ENCODE peak calls at places on chromosome 20, in nine cellular contexts. C is A549; A is right lobe of liver; N is SJCRH30; U is CD4-positive, alpha-beta T cell; X is hepatocyte; P is adrenal gland; M is endodermal cell; V is breast epithelium. S is an unnamed sample. For H3K9me3, the result is how much of the 10 kb centered on the place peaks cover.

GRCh38 chr20:63214514-63214913 is 1.4 kb downstream of the YTHDF1 start:
- DNase-seq in C (no peak), N (no peak), U (no peak), X (no peak), A (no peak), M (no peak), V (no peak), P (no peak), S (no peak)

GRCh38 chr20:58075980-58076749 is 152.3 kb downstream of the ANKRD60 start:
- DNase-seq in C (no peak), U (no peak), V (no peak), N (peak), A (no peak), M (peak), P (no peak), X (no peak), S (no peak)

GRCh38 chr20:57659789-57660509 is 39.7 kb upstream of the ZBP1 start:
- DNase-seq in V (peak), M (peak), N (peak), X (no peak), A (peak), C (no peak), U (no peak), P (no peak), S (no peak)

GRCh38 chr20:17852323-17852722 is 116.3 kb downstream of the SNX5 start:
- DNase-seq in X (peak), N (no peak), C (no peak), U (no peak), P (no peak), V (no peak), A (no peak), M (no peak), S (peak)

GRCh38 chr20:37475258-37475657 is 45.8 kb upstream of the NNAT start:
- DNase-seq in U (no peak), P (no peak), N (no peak), A (no peak), V (no peak), M (peak), X (no peak), C (no peak), S (no peak)

GRCh38 chr20:12555369-12555768 is 453.4 kb upstream of the SPTLC3 start:
- DNase-seq in A (no peak), N (no peak), C (no peak), U (no peak), P (peak), V (no peak), X (no peak), M (no peak), S (peak)

GRCh38 chr20:39213476-39214145 is 251.5 kb downstream of the DHX35 start:
- DNase-seq in U (no peak), X (no peak), C (no peak), V (no peak), P (no peak), M (no peak), N (no peak), A (no peak), S (no peak)

GRCh38 chr20:50292324-50293243 is 102.0 kb downstream of the CEBPB start:
- DNase-seq in A (peak), U (no peak), M (peak), N (peak), V (peak), P (peak), C (peak), X (peak), S (peak)

GRCh38 chr20:44309763-44310663 is 989 bp downstream of the FITM2 start:
- DNase-seq in C (no peak), A (no peak), X (peak), P (peak), V (no peak), M (no peak), N (no peak), U (no peak), S (no peak)

GRCh38 chr20:10448270-10449156 is 13.4 kb downstream of the SLX4IP start:
- DNase-seq in A (no peak), P (no peak), X (no peak), V (no peak), C (no peak), U (no peak), M (peak), N (no peak), S (no peak)

GRCh38 chr20:59664389-59665055 is 60.2 kb downstream of the PHACTR3 start:
- DNase-seq in P (no peak), N (no peak), X (no peak), U (no peak), A (no peak), C (no peak), V (no peak), M (no peak), S (peak)
- H3K9me3 ChIP-seq in P (under half), N (under half), X (under half), U (under half), A (under half), C (under half), V (under half), M (under half), S (under half)

DNA sequence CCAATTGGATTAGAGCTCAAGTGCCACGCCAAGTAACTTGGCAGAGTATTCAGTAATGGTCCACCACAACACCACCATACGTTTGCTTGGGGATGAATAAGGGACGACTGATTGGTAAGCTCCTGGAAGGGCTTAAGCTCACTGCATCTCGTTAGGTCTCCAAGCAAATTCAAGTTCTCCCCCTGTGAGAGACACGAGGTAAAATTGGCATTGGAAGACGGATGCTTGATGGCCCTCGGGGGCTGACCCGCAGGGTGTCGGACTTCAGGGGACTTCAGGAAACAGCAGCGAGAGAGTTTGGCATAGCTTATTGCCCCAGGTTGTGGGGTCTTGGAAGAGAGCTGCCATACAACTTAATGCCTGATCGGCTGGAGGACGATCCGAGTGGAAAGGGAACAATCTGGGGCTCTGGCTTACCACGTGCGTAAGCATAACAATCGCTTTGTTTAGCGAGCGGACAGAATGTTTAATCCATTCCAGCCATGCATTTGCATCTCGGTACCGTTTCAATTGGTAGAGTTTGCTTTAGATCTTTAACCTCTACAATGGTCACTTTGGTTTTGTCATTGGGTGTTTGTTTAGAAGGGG is 4.8 kb upstream of the ZNFX1 start:
- DNase-seq in P (no peak), C (no peak), V (no peak), U (no peak), M (peak), X (no peak), A (no peak), N (no peak), S (no peak)
- H3K9me3 ChIP-seq in P (under half), C (under half), V (under half), U (half or more), M (half or more), X (under half), A (under half), N (under half), S (under half)

GRCh38 chr20:53448426-53448825 is 145.2 kb downstream of the ZNF217 start:
- DNase-seq in U (no peak), V (no peak), A (no peak), P (no peak), N (no peak), C (no peak), X (no peak), M (no peak), S (no peak)

GRCh38 chr20:53444386-53444785 is 149.3 kb downstream of the ZNF217 start:
- DNase-seq in N (no peak), M (no peak), V (no peak), X (peak), P (peak), A (no peak), U (no peak), C (no peak), S (no peak)

GRCh38 chr20:53445276-53445675 is 148.4 kb downstream of the ZNF217 start:
- DNase-seq in V (no peak), P (peak), X (no peak), M (no peak), C (no peak), N (no peak), U (no peak), A (no peak), S (no peak)

GRCh38 chr20:53448875-53449274 is 144.8 kb downstream of the ZNF217 start:
- DNase-seq in N (no peak), V (no peak), P (no peak), M (no peak), A (no peak), X (no peak), C (no peak), U (no peak), S (no peak)

GRCh38 chr20:53447271-53447670 is 146.4 kb downstream of the ZNF217 start:
- DNase-seq in U (no peak), P (no peak), X (no peak), C (no peak), A (no peak), M (no peak), V (no peak), N (no peak), S (no peak)
- H3K9me3 ChIP-seq in U (under half), P (under half), X (under half), C (under half), A (under half), M (under half), V (under half), N (under half), S (under half)

GRCh38 chr20:31640259-31640658 is 2.5 kb downstream of the COX4I2 start:
- DNase-seq in N (no peak), M (no peak), U (no peak), C (no peak), X (no peak), P (no peak), A (no peak), V (no peak), S (no peak)

GRCh38 chr20:31644701-31645100 is 7.0 kb downstream of the COX4I2 start:
- DNase-seq in P (no peak), V (no peak), N (peak), A (no peak), C (no peak), M (no peak), U (no peak), X (no peak), S (no peak)

GRCh38 chr20:31643522-31643921 is 5.8 kb downstream of the COX4I2 start:
- DNase-seq in X (no peak), V (no peak), M (no peak), C (no peak), U (no peak), A (no peak), N (no peak), P (no peak), S (no peak)

GRCh38 chr20:31641391-31641790 is 3.7 kb downstream of the COX4I2 start:
- DNase-seq in N (no peak), P (no peak), A (no peak), C (no peak), U (no peak), X (no peak), M (no peak), V (no peak), S (no peak)

DNA sequence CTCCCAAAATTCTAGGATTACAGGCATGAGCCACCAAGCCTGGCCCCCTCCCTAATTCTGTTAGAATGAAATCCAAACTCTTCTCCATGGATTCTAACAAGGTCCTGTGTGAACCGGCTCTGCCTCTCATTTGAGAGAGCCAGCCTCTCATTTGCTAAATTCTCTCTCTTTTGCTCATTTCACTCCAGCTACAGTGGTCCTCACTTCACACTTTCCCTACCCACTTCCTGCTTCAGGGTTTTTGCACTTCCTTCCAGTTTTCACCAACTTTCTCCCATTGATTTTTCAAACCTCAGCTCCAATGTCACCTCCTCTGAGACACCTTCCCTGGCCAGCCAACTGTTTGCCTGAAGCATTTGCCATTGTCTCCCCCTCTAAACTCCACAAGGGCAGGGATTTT is 5.1 kb downstream of the COX4I2 start:
- DNase-seq in C (no peak), M (no peak), P (no peak), A (no peak), X (no peak), V (no peak), N (no peak), U (no peak), S (no peak)
- H3K9me3 ChIP-seq in C (under half), M (under half), P (under half), A (under half), X (under half), V (under half), N (under half), U (under half), S (under half)

S was measured in small intestine.